ENCODE peak calls at places on chromosomes 6 and 20, in seven cellular contexts. Q, S, I, P, E, X and Z are unnamed samples.

GRCh38 chr6:169556758-169557505 is 144.9 kb downstream of the WDR27 start:
- DNase-seq in I (no peak), S (no peak), Q (no peak), P (no peak), X (no peak), E (no peak), Z (no peak)

GRCh38 chr6:112018619-112019416 is 35.1 kb upstream of the CCN6 start:
- DNase-seq in S (no peak), P (no peak), I (peak; percentile 41), Q (no peak), X (peak; percentile 91), E (peak; percentile 48), Z (no peak)

GRCh38 chr6:135506270-135506997 is 8.9 kb upstream of the AHI1 start:
- DNase-seq in S (no peak), P (peak; percentile 1), E (no peak), X (no peak), I (no peak), Q (peak; percentile 56), Z (no peak)

GRCh38 chr20:44651507-44652373 is at the start of gene ADA:
- DNase-seq in I (peak; percentile 79), E (peak; percentile 71), Q (no peak), S (peak; percentile 60), P (no peak), X (peak; percentile 81), Z (no peak)

GRCh38 chr20:52457826-52458225 is 266.2 kb upstream of the ZFP64 start:
- DNase-seq in Q (no peak), S (no peak), X (no peak), E (no peak), I (no peak), P (no peak), Z (no peak)

GRCh38 chr6:108570518-108570917 is 9.8 kb downstream of the FOXO3 start:
- DNase-seq in E (no peak), X (no peak), P (no peak), S (no peak), I (no peak), Q (no peak), Z (no peak)

GRCh38 chr6:150628908-150629307 is 29.2 kb downstream of the PLEKHG1 start:
- DNase-seq in S (no peak), X (peak; percentile 64), I (no peak), E (no peak), P (no peak), Q (no peak), Z (no peak)

GRCh38 chr6:93243379-93243778 is 176.0 kb downstream of the EPHA7 start:
- DNase-seq in Q (no peak), E (no peak), P (no peak), X (no peak), I (no peak), S (no peak), Z (no peak)

GRCh38 chr20:38094373-38094775 is 60.8 kb downstream of the RPRD1B start:
- DNase-seq in I (no peak), Q (peak; percentile 19), P (no peak), E (peak; percentile 36), X (no peak), S (peak; percentile 37), Z (no peak)

GRCh38 chr6:57198926-57199636 is 23.0 kb downstream of the RAB23 start:
- DNase-seq in X (no peak), P (peak; percentile 7), E (no peak), S (no peak), I (no peak), Q (no peak), Z (no peak)

GRCh38 chr20:251352-251751 is 6.2 kb upstream of the DEFB132 start:
- DNase-seq in Q (no peak), I (no peak), S (no peak), P (no peak), X (no peak), E (no peak), Z (no peak)

GRCh38 chr20:49833483-49833882 is 20.9 kb downstream of the SLC9A8 start:
- DNase-seq in P (no peak), X (no peak), S (no peak), I (no peak), Q (no peak), E (no peak), Z (no peak)

GRCh38 chr20:61057313-61058171 is 194.5 kb upstream of the CDH4 start:
- DNase-seq in E (peak; percentile 15), P (peak; percentile 60), I (no peak), Q (no peak), X (no peak), S (no peak), Z (no peak)

GRCh38 chr6:83578057-83578456 is 65.7 kb downstream of the PRSS35 start:
- DNase-seq in P (no peak), Q (no peak), X (no peak), S (no peak), I (no peak), E (no peak), Z (no peak)

GRCh38 chr6:82711992-82712788 is 348.6 kb downstream of the TPBG start:
- DNase-seq in E (no peak), X (no peak), P (no peak), I (no peak), Q (no peak), S (no peak), Z (no peak)

GRCh38 chr20:10671850-10672578 is 1.8 kb downstream of the JAG1 start:
- DNase-seq in I (peak; percentile 82), X (peak; percentile 63), S (peak; percentile 54), E (peak; percentile 75), P (no peak), Q (no peak), Z (no peak)

GRCh38 chr6:139801571-139802321 is 427.3 kb upstream of the CITED2 start:
- DNase-seq in X (no peak), S (no peak), P (no peak), Q (no peak), I (no peak), E (no peak), Z (no peak)

GRCh38 chr6:135423649-135424128 is 73.9 kb downstream of the AHI1 start:
- DNase-seq in P (peak; percentile 22), I (no peak), S (no peak), Q (peak; percentile 12), E (no peak), X (no peak), Z (no peak)

GRCh38 chr6:121971886-121972285 is 427.6 kb upstream of the HSF2 start:
- DNase-seq in S (no peak), X (no peak), I (no peak), E (no peak), P (no peak), Q (no peak), Z (no peak)

GRCh38 chr20:58310291-58310782 is 822 bp downstream of the RAB22A start:
- DNase-seq in E (no peak), Q (no peak), X (no peak), P (no peak), I (no peak), S (no peak), Z (no peak)

GRCh38 chr6:105974981-105975380 is 111.2 kb upstream of the PRDM1 start:
- DNase-seq in P (no peak), I (no peak), Q (no peak), S (no peak), E (no peak), X (no peak), Z (no peak)

GRCh38 chr6:35299674-35300073 is 2.1 kb downstream of the DEF6 start:
- DNase-seq in I (no peak), S (no peak), E (no peak), Q (no peak), P (no peak), X (no peak), Z (no peak)